ENCODE peak calls at places on chromosomes 11 and 22, in seven cellular contexts. O is foreskin keratinocyte, H is cardiac fibroblast, S is AG04450, N is natural killer cell, F is GM20000, K is transverse colon. I is an unnamed sample.

GRCh38 chr11:104694259-104695070 is 203.8 kb downstream of the CASP12 start:
- DNase-seq in N (no peak), K (no peak), F (no peak), S (peak), O (peak), H (peak), I (no peak)

GRCh38 chr11:125987066-125987641 is 41.3 kb downstream of the VSIG10L2 start:
- DNase-seq in S (no peak), N (no peak), K (no peak), O (no peak), F (no peak), H (no peak), I (no peak)

GRCh38 chr11:134580635-134581025 is 168.6 kb upstream of the B3GAT1 start:
- DNase-seq in O (no peak), S (no peak), N (no peak), H (no peak), K (no peak), F (no peak), I (no peak)

GRCh38 chr11:72585762-72586590 is 88.2 kb downstream of the PDE2A start:
- DNase-seq in N (peak), O (peak), F (peak), H (peak), S (peak), K (peak), I (no peak)

GRCh38 chr11:86955111-86955673 is at the start of gene FZD4:
- DNase-seq in H (peak), N (peak), F (peak), S (peak), K (peak), O (no peak), I (peak)

GRCh38 chr11:2459016-2459725 is 14.4 kb downstream of the KCNQ1 start:
- DNase-seq in K (no peak), O (no peak), H (no peak), F (no peak), S (no peak), N (no peak), I (peak)

GRCh38 chr22:50712341-50713007 is 25.5 kb upstream of the ACR start:
- DNase-seq in S (no peak), F (no peak), K (no peak), H (no peak), O (no peak), N (no peak), I (no peak)

GRCh38 chr11:73907191-73907590 is 30.4 kb downstream of the PAAF1 start:
- DNase-seq in S (no peak), F (no peak), H (peak), N (no peak), O (peak), K (no peak), I (no peak)

GRCh38 chr22:38412435-38413084 is 42.4 kb downstream of the KCNJ4 start:
- DNase-seq in K (no peak), N (peak), S (no peak), H (no peak), O (no peak), F (peak), I (peak)

GRCh38 chr22:43319661-43320486 is 23.3 kb downstream of the SCUBE1 start:
- DNase-seq in S (no peak), H (no peak), O (no peak), N (no peak), F (no peak), K (no peak), I (no peak)

GRCh38 chr22:18078329-18079041 is 695 bp downstream of the PEX26 start:
- DNase-seq in H (no peak), S (no peak), K (peak), O (no peak), N (peak), F (no peak), I (no peak)

GRCh38 chr11:134781335-134781970 is 369.4 kb upstream of the B3GAT1 start:
- DNase-seq in K (no peak), N (no peak), S (no peak), F (no peak), H (no peak), O (no peak), I (no peak)

GRCh38 chr22:46887978-46888377 is 125.5 kb downstream of the TBC1D22A start:
- DNase-seq in F (no peak), S (no peak), O (no peak), N (no peak), H (no peak), K (no peak), I (no peak)

GRCh38 chr22:47200273-47201051 is 438.0 kb downstream of the TBC1D22A start:
- DNase-seq in H (no peak), F (no peak), K (no peak), O (no peak), N (peak), S (no peak), I (peak)

GRCh38 chr11:44404323-44404705 is 94.4 kb upstream of the ALX4 start:
- DNase-seq in H (no peak), O (no peak), S (no peak), K (no peak), F (no peak), N (no peak), I (no peak)

GRCh38 chr11:38791346-38791961 is 2193.4 kb upstream of the RAG2 start:
- DNase-seq in H (peak), F (peak), K (no peak), O (peak), S (peak), N (no peak), I (no peak)

GRCh38 chr11:119368121-119369034 is 13.1 kb downstream of the USP2 start:
- DNase-seq in N (no peak), O (no peak), F (no peak), K (peak), H (peak), S (no peak), I (no peak)

GRCh38 chr11:63762662-63763505 is 5.7 kb downstream of the ZFTA start:
- DNase-seq in K (peak), N (no peak), S (no peak), O (no peak), H (peak), F (peak), I (peak)

GRCh38 chr11:121048464-121049233 is 24.7 kb downstream of the TBCEL start:
- DNase-seq in N (no peak), S (no peak), H (peak), K (no peak), F (no peak), O (peak), I (no peak)

GRCh38 chr11:75827562-75827961 is 12.6 kb downstream of the UVRAG start:
- DNase-seq in F (no peak), S (no peak), K (no peak), O (no peak), N (no peak), H (peak), I (no peak)

GRCh38 chr11:22624742-22625447 is 728 bp downstream of the FANCF start:
- DNase-seq in F (peak), O (peak), S (no peak), K (peak), H (peak), N (no peak), I (peak)

GRCh38 chr22:23269441-23270211 is 89.3 kb downstream of the BCR start:
- DNase-seq in F (peak), H (no peak), K (no peak), S (no peak), O (no peak), N (no peak), I (no peak)

GRCh38 chr22:23268139-23268712 is 87.9 kb downstream of the BCR start:
- DNase-seq in S (no peak), O (no peak), F (no peak), K (no peak), H (no peak), N (no peak), I (no peak)

GRCh38 chr22:23267225-23268043 is 87.1 kb downstream of the BCR start:
- DNase-seq in F (no peak), S (no peak), N (no peak), H (no peak), K (no peak), O (no peak), I (no peak)

GRCh38 chr22:23270212-23270733 is 90.0 kb downstream of the BCR start:
- DNase-seq in S (no peak), K (no peak), H (no peak), O (no peak), F (no peak), N (no peak), I (no peak)

GRCh38 chr22:23268877-23269276 is 88.6 kb downstream of the BCR start:
- DNase-seq in H (no peak), S (no peak), K (no peak), N (no peak), O (no peak), F (peak), I (no peak)
- TF ChIP-seq CTCF in H (no peak), S (no peak), K (no peak), N (no peak), O (no peak), F (no peak), I (no peak)

DNA sequence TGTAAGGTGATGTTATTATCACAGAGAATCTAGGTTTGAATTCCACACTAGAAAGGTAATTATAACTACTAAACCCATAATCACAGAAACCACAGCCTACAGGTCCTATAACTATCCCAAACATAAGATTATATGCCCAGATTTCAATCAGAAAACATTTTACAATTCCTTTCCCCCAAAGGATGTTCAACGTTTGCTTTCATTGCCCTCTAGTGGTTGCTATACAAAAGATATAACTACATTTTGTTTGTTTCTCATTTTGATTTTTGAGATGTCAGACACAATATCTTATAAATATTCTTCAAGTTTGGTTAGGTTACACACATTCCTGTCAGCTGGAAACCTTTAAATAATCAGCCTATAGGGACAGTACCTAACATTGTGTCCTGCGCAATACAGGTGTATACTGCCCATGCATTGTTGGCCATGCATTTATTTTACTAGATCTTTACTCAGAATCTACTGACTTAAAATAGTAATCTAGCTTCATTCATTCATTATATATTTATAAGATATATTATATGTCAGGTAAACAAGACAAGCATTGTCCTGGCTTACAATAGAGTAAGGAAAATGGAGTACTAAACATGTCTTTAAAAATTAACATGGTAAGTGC is 530.5 kb upstream of the CCDC90B start:
- DNase-seq in H (peak), F (peak), O (no peak), S (no peak), K (no peak), N (no peak), I (no peak)
- TF ChIP-seq CTCF in H (peak), F (no peak), O (peak), S (peak), K (no peak), N (peak), I (peak)

GRCh38 chr11:363948-364761 is 5.1 kb upstream of the B4GALNT4 start:
- DNase-seq in S (no peak), H (peak), K (peak), N (peak), F (peak), O (peak), I (no peak)

GRCh38 chr11:362642-363442 is 6.5 kb upstream of the B4GALNT4 start:
- DNase-seq in S (no peak), F (no peak), H (no peak), N (no peak), K (no peak), O (no peak), I (no peak)

GRCh38 chr11:365831-366230 is 3.5 kb upstream of the B4GALNT4 start:
- DNase-seq in H (no peak), S (no peak), N (no peak), O (no peak), F (no peak), K (no peak), I (no peak)

GRCh38 chr11:367956-368413 is 1.3 kb upstream of the B4GALNT4 start:
- DNase-seq in N (no peak), S (no peak), H (no peak), O (no peak), K (no peak), F (no peak), I (no peak)

DNA sequence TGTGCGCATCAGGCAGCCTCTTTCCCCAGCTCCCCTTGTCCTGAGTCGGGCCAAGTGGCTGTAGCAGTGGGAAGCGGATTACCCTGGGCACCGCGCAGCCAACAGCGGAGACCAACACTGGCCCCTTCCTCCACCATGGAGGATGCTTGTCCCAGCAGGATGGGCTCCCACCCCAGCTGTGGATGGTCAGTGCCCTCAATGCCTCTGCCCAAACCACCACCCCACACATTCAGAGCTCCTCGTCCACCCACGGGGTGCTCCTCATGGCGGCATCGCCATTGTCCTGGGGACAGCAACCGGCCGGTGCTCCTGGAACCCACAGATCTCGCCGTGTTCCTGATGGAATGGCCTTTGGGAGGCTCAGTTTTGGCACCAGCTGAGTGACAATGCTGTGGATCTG is 4.3 kb upstream of the B4GALNT4 start:
- DNase-seq in F (no peak), H (no peak), O (no peak), K (no peak), S (no peak), N (no peak), I (no peak)
- TF ChIP-seq CTCF in F (no peak), H (no peak), O (no peak), K (no peak), S (no peak), N (no peak), I (no peak)

DNA sequence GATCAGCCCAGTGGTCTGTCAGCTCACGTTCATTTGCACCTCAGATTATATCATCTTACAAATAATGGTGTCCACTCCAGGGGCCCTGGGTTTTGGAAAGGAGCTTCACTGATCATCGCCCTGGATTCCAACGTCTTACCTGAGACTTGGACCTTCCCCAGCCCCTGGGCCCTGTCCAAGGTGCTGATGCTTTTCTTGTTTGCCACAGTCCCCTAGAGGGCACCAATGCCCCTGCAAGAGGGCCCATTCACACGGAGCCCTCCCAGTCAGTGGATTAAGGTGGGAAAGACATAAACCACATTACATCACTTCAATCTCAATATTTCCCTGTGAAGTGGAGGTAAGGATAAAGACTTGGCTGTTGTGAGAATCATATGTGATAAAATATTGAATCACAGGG is 167.2 kb downstream of the BUD13 start:
- DNase-seq in S (no peak), N (no peak), F (peak), O (peak), K (peak), H (peak), I (peak)
- TF ChIP-seq CTCF in S (peak), N (no peak), F (peak), O (peak), K (peak), H (peak), I (peak)

DNA sequence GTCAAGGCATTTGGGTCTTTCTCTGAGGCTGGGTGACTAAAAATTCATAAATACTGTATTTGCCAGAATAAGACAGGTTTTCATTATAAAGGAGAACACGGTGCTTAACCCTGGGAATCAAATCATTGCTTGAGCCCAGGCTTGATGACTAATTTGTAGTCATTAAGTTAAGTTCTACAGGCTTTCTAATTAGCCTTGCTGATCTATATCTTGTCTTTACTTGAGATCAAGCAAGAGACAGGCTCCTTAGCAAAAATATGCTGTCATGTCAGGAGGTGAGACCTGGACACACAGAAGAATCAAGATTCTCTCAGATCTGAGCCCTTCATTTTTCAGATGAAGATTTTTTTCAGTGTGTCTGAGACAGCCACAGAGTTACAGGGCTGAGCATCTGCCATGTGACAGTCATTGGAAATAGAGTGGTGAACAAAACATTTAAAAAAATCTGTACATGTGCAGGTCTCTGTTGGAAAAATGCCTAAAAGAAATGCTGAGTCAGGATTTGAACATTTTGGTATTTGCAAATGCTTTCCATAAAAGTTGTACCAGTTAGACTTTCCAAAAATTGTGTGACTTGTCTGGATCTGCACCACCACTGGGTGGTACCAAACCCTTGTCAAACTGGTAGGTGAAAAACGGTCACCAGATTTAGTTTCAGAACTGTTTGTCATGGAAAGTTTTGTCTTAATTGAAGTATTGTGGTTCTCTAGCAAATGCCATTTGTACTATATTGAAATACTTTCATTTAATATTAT is 14.7 kb downstream of the ACAT1 start:
- DNase-seq in F (peak), N (no peak), O (peak), H (peak), S (no peak), K (no peak), I (no peak)
- TF ChIP-seq CTCF in F (peak), N (no peak), O (peak), H (peak), S (no peak), K (no peak), I (peak)

DNA sequence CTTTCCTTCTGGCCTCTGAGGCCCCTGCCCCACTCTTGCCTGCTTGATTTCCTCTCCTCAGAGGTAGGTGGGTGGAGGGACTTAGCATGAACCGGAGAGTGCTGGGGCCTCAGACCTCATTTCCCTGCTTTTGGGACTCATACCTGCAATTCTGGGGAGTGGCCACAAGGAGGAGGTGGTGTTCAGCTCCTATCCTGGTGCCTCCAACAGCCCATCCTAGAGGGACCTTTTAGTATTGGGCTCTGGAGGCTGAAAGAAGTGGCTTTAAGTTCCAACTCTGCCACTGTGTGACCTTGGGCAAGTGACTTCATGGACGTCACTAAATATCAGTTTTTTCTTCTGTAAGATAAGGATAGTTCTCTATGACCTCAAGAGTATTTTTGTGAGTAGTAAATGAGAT is 98.6 kb downstream of the KIAA1671 start:
- DNase-seq in F (no peak), O (no peak), S (no peak), N (no peak), H (no peak), K (no peak), I (no peak)
- TF ChIP-seq CTCF in F (no peak), O (peak), S (peak), N (no peak), H (peak), K (peak), I (peak)

GRCh38 chr22:44811141-44811540 is 58.8 kb downstream of the ARHGAP8 start:
- DNase-seq in O (no peak), N (no peak), F (no peak), S (no peak), H (no peak), K (no peak), I (no peak)

GRCh38 chr22:44807232-44807631 is 54.9 kb downstream of the ARHGAP8 start:
- DNase-seq in K (no peak), N (no peak), O (no peak), S (no peak), F (no peak), H (no peak), I (no peak)

GRCh38 chr22:44805663-44806062 is 53.3 kb downstream of the ARHGAP8 start:
- DNase-seq in O (no peak), K (no peak), S (no peak), H (no peak), F (no peak), N (no peak), I (no peak)

GRCh38 chr22:44809456-44809855 is 57.1 kb downstream of the ARHGAP8 start:
- DNase-seq in O (no peak), K (no peak), S (no peak), N (no peak), H (no peak), F (no peak), I (no peak)

DNA sequence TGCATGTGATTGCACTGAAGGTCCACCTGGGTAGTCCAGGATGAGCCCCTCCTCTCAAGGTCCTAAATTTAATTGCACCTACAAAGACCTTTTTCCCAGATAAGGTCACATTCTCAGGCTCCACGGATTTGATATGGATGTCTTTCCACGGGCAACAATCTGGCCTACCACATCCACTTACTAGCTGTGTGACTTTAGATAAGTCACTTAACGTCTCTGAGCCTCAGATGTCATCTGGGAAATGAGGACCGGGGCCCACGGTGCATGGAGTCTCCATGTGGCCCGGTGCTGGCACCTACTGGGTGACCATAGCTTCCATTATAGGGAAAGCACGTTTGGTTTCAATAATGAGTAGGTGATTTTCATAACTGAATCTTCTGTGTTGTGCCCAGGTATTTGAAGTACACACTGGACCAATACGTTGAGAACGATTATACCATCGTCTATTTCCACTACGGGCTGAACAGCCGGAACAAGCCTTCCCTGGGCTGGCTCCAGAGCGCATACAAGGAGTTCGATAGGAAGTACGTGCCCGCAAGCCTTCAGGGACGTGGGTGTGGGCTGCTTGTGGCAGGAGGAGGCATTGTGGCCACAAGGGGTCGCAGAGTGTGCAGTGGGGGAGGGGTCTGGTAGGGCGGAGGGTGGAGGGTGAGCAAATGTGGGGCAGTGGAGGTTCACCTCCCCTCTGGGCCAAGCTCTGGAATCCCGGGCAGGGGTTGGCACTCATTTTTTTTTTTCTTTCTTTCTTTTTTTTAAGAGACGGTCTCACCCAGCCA is 55.7 kb downstream of the ARHGAP8 start:
- DNase-seq in O (no peak), S (no peak), H (no peak), K (no peak), F (no peak), N (no peak), I (no peak)
- TF ChIP-seq CTCF in O (peak), S (peak), H (no peak), K (no peak), F (no peak), N (no peak), I (peak)